ENCODE peak calls at places on chromosomes 7 and 10, in four cellular contexts. D, L, N and Z are unnamed samples.

GRCh38 chr7:23247101-23247601 is 576 bp downstream of the GPNMB start:
- DNase-seq in D (no peak), L (no peak), N (no peak), Z (no peak)

GRCh38 chr7:55019691-55020480 is 1.1 kb downstream of the EGFR start:
- DNase-seq in D (no peak), L (no peak), N (no peak), Z (peak)

GRCh38 chr10:34434119-34434594 is 380.9 kb downstream of the PARD3 start:
- DNase-seq in D (peak), L (no peak), N (no peak), Z (no peak)

GRCh38 chr7:19353158-19353557 is 207.9 kb upstream of the FERD3L start:
- DNase-seq in D (no peak), L (no peak), N (no peak), Z (no peak)

GRCh38 chr10:126135939-126136595 is 239.7 kb downstream of the FANK1 start:
- DNase-seq in D (peak), L (no peak), N (no peak), Z (no peak)

GRCh38 chr10:35268323-35268722 is 68.0 kb upstream of the CCNY start:
- DNase-seq in D (no peak), L (no peak), N (no peak), Z (no peak)

GRCh38 chr7:151813997-151814396 is 62.9 kb downstream of the PRKAG2 start:
- DNase-seq in D (no peak), L (no peak), N (no peak), Z (no peak)

GRCh38 chr10:116669832-116670644 is 49.3 kb downstream of the PNLIPRP2 start:
- DNase-seq in D (no peak), L (no peak), N (peak), Z (no peak)

GRCh38 chr10:125823663-125824251 is 411 bp downstream of the BCCIP start:
- DNase-seq in D (no peak), L (no peak), N (no peak), Z (no peak)

GRCh38 chr7:55307123-55307916 is 57.8 kb upstream of the LANCL2 start:
- DNase-seq in D (peak), L (no peak), N (no peak), Z (no peak)

GRCh38 chr7:44713680-44714335 is 34.8 kb upstream of the ZMIZ2 start:
- DNase-seq in D (no peak), L (no peak), N (peak), Z (no peak)

GRCh38 chr7:51013218-51013786 is 230.6 kb upstream of the GRB10 start:
- DNase-seq in D (no peak), L (no peak), N (no peak), Z (no peak)

GRCh38 chr7:20260219-20260618 is 43.0 kb upstream of the MACC1 start:
- DNase-seq in D (no peak), L (no peak), N (no peak), Z (no peak)

GRCh38 chr10:5583525-5584175 is 58.9 kb downstream of the CALML3 start:
- DNase-seq in D (no peak), L (peak), N (no peak), Z (no peak)

GRCh38 chr10:61299156-61299555 is 154.0 kb downstream of the TMEM26 start:
- DNase-seq in D (no peak), L (no peak), N (no peak), Z (no peak)

GRCh38 chr10:75326306-75326705 is 75.3 kb downstream of the ZNF503 start:
- DNase-seq in D (no peak), L (no peak), N (no peak), Z (no peak)

GRCh38 chr7:131252976-131253375 is 74.7 kb upstream of the MKLN1 start:
- DNase-seq in D (no peak), L (no peak), N (no peak), Z (no peak)

GRCh38 chr7:6576024-6576866 is 1.0 kb upstream of the ZDHHC4 start:
- DNase-seq in D (no peak), L (no peak), N (peak), Z (no peak)

GRCh38 chr10:22379059-22379458 is 33.8 kb downstream of the SPAG6 start:
- DNase-seq in D (no peak), L (peak), N (no peak), Z (no peak)

GRCh38 chr7:43337811-43338210 is 225.4 kb downstream of the HECW1 start:
- DNase-seq in D (no peak), L (no peak), N (no peak), Z (no peak)

GRCh38 chr7:47038621-47039020 is 543.3 kb downstream of the TNS3 start:
- DNase-seq in D (no peak), L (no peak), N (no peak), Z (no peak)

GRCh38 chr7:128266891-128267839 is 26.1 kb downstream of the LEP start:
- DNase-seq in D (no peak), L (no peak), N (no peak), Z (no peak)

GRCh38 chr10:82643601-82644000 is 768.6 kb downstream of the NRG3 start:
- DNase-seq in D (no peak), L (no peak), N (no peak), Z (no peak)

GRCh38 chr10:987635-987905 is 664 bp upstream of the GTPBP4 start:
- DNase-seq in D (no peak), L (no peak), N (no peak), Z (no peak)

GRCh38 chr7:100604078-100604975 is 2.2 kb downstream of the PCOLCE start:
- DNase-seq in D (peak), L (no peak), N (peak), Z (peak)

GRCh38 chr7:128205068-128205467 is 36.0 kb upstream of the LEP start:
- DNase-seq in D (no peak), L (no peak), N (no peak), Z (no peak)

GRCh38 chr10:105189464-105189800 is 548.3 kb downstream of the SORCS3 start:
- DNase-seq in D (no peak), L (no peak), N (no peak), Z (no peak)

GRCh38 chr7:99234185-99234584 is 26.3 kb upstream of the KPNA7 start:
- DNase-seq in D (no peak), L (no peak), N (no peak), Z (no peak)
- TF ChIP-seq POLR2AphosphoS5 in D (no peak), L (no peak), N (no peak), Z (no peak)

DNA sequence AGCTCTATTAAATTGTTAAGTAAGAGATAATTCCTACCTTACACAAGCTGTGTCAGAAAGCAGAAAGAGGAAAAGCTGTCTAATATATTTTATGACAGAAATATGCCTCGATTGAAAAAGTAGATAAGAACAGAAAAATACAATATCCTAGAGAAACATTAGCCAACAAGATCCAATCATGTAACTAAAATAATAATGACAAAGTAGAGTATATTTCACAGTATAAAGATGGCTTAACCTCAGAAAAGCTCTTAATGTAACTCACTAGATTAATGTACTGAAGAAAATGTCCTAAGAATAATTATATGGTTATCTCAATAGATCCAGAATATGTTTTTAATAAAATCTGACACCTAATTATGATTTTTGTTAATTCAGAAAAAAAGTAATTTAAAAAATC is 89.8 kb upstream of the HABP2 start:
- DNase-seq in D (no peak), L (no peak), N (no peak), Z (no peak)
- TF ChIP-seq SPI1 in D (no peak), L (no peak), N (no peak), Z (no peak)

DNA sequence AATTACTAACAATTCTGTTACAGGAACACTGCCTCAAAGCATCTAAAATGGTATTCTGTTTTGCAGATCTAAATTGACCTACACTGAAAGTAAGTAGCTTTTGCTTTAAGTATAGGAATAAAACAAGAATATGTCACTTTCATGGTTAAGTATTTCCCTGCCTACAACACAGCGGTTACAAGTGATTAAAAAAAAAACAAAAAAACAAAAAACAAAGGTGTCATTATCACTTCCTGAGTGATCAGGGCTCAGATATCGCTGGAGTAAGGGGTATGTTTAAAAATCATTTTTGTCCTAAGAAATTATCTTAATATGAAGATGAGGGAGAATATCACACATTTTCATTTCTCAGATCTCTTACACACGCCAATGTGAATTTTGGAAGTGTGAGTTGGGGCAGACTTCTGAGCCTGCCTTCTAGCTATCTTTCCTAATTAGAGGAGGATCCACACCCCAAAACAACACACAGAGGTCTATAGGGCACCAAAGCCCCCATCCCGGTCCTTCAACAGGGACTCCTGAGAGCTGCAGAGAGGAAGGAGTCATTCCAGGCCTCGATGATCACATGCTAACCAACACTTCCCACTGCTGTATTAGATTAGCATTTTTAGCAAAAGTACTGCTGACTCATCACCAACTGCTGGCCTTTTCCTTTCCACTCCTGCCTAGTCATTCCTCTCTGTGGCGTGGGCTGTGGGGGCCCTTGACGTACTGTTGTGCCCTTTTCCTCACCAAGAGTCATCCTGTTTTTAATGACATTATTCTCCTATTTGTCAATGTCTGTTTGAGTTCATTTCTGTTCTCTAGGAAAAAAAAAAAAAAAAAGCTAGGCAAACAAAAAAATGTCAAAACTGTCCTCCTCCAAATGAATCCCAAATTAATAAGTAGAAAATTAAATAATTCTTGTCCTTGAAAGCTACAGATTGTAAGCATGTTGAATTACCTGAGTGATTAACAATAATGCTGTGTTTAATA is 31.2 kb downstream of the PRTFDC1 start:
- DNase-seq in D (no peak), L (peak), N (peak), Z (no peak)
- TF ChIP-seq POLR2AphosphoS5 in D (no peak), L (no peak), N (peak), Z (no peak)

GRCh38 chr7:2719007-2719406 is 31.0 kb downstream of the AMZ1 start:
- DNase-seq in D (no peak), L (no peak), N (peak), Z (no peak)
- TF ChIP-seq SPI1 in D (no peak), L (no peak), N (no peak), Z (no peak)

GRCh38 chr10:71218046-71218832 is 5.9 kb downstream of the UNC5B start:
- DNase-seq in D (no peak), L (no peak), N (peak), Z (no peak)
- TF ChIP-seq POLR2AphosphoS5 in D (no peak), L (no peak), N (no peak), Z (no peak)

GRCh38 chr10:33145451-33146188 is 187.6 kb upstream of the ITGB1 start:
- DNase-seq in D (no peak), L (no peak), N (no peak), Z (no peak)
- TF ChIP-seq SPI1 in D (no peak), L (no peak), N (no peak), Z (no peak)

DNA sequence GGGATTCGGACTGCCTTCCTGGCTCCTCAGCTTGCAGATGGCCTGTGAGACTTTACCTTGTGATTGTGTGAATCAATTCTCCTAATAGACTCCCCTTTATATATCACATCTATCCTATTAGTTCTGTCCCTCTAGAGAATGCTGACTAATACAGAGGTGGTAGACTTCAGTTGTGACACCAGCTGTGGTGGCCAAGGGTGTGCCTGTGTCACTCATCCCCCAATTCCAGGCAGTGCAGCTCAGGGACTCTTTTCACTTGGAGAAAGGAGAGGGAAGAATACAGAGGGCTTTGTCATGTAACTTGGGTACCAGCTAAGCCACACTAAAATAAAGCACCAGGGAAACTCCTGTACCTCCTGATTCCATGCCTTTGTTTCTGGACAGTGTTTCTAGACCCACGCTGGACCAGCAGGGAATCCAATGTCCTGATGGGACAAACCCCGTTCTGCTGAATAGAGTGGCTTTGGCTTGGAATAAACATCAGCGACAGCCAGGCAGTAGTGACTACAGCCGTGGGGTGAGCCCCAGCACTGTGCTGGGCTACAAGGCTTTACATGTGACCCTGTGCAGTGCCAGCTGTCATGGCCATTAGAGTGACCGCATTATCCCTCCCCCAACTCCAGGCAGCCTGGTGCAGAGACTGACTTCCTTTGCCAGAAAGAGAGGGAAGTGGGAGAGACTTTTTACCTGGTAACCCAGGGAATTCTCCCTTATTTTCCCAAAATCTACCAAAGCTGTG is 233.6 kb downstream of the ANK3 start:
- DNase-seq in D (no peak), L (no peak), N (no peak), Z (no peak)
- TF ChIP-seq POLR2AphosphoS5 in D (no peak), L (no peak), N (no peak), Z (no peak)

DNA sequence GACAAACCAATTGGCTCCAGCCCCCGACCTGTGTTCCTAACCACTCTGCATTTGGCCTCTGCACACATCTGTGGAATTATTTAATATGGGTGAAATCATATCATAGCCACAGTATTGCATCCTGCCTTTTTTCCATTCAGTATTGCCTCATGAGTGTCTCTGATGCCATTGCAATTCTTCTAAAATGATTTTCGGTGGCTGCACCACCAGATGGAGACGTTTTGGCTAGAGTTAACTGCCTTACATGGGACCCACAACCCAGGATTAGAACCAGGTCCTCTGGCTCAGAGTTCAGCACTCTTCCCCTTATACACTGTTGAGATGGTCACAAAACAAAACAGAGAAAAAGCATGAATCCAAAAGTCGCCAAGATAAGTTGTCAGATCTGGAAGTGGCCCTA is 180.8 kb downstream of the EMX2 start:
- DNase-seq in D (no peak), L (no peak), N (no peak), Z (no peak)
- TF ChIP-seq SPI1 in D (no peak), L (no peak), N (no peak), Z (no peak)

GRCh38 chr10:72886596-72887522 is 6.7 kb upstream of the OIT3 start:
- DNase-seq in D (peak), L (no peak), N (no peak), Z (no peak)
- TF ChIP-seq POLR2AphosphoS5 in D (no peak), L (no peak), N (no peak), Z (no peak)